ENCODE peak calls at places on chromosome 3, in nine cellular contexts. One of them, this sample, is unnamed.

GRCh38 chr3:81045976-81046375 is 715.5 kb downstream of the GBE1 start:
- DNase-seq in AG09319: no peak
- DNase-seq in hepatocyte: no peak
- DNase-seq in NCI-H345: no peak
- DNase-seq in HL-60: no peak
- DNase-seq in ovary: no peak
- DNase-seq in activated CD8-positive, alpha-beta memory T cell treated with anti-CD3 and anti-CD28 coated beads, Interleukin-2, amount 50 U/mL, for 48 hours: no peak
- DNase-seq in EH: no peak
- DNase-seq in T-helper 2 cell: no peak
- DNase-seq in this sample: no peak

GRCh38 chr3:12629560-12629959 is 34.4 kb downstream of the RAF1 start:
- DNase-seq in AG09319: peak
- DNase-seq in hepatocyte: no peak
- DNase-seq in EH: peak
- DNase-seq in HL-60: no peak
- DNase-seq in activated CD8-positive, alpha-beta memory T cell treated with anti-CD3 and anti-CD28 coated beads, Interleukin-2, amount 50 U/mL, for 48 hours: no peak
- DNase-seq in NCI-H345: peak
- DNase-seq in ovary: no peak
- DNase-seq in T-helper 2 cell: no peak
- DNase-seq in this sample: peak

GRCh38 chr3:24494616-24495333 is at the start of gene THRB:
- DNase-seq in ovary: peak
- DNase-seq in activated CD8-positive, alpha-beta memory T cell treated with anti-CD3 and anti-CD28 coated beads, Interleukin-2, amount 50 U/mL, for 48 hours: peak
- DNase-seq in hepatocyte: peak
- DNase-seq in EH: peak
- DNase-seq in NCI-H345: no peak
- DNase-seq in AG09319: no peak
- DNase-seq in T-helper 2 cell: peak
- DNase-seq in HL-60: peak
- DNase-seq in this sample: peak

GRCh38 chr3:58835075-58835474 is 168.5 kb upstream of the FAM3D start:
- DNase-seq in AG09319: no peak
- DNase-seq in hepatocyte: no peak
- DNase-seq in NCI-H345: no peak
- DNase-seq in HL-60: no peak
- DNase-seq in activated CD8-positive, alpha-beta memory T cell treated with anti-CD3 and anti-CD28 coated beads, Interleukin-2, amount 50 U/mL, for 48 hours: no peak
- DNase-seq in T-helper 2 cell: no peak
- DNase-seq in EH: peak
- DNase-seq in ovary: no peak
- DNase-seq in this sample: peak

GRCh38 chr3:184899953-184900595 is 88.1 kb downstream of the VPS8 start:
- DNase-seq in NCI-H345: no peak
- DNase-seq in hepatocyte: no peak
- DNase-seq in HL-60: no peak
- DNase-seq in activated CD8-positive, alpha-beta memory T cell treated with anti-CD3 and anti-CD28 coated beads, Interleukin-2, amount 50 U/mL, for 48 hours: no peak
- DNase-seq in T-helper 2 cell: no peak
- DNase-seq in ovary: no peak
- DNase-seq in AG09319: no peak
- DNase-seq in EH: no peak
- DNase-seq in this sample: no peak

GRCh38 chr3:122102191-122102935 is 47.2 kb downstream of the CD86 start:
- DNase-seq in EH: no peak
- DNase-seq in activated CD8-positive, alpha-beta memory T cell treated with anti-CD3 and anti-CD28 coated beads, Interleukin-2, amount 50 U/mL, for 48 hours: no peak
- DNase-seq in HL-60: peak
- DNase-seq in T-helper 2 cell: peak
- DNase-seq in ovary: no peak
- DNase-seq in NCI-H345: no peak
- DNase-seq in AG09319: no peak
- DNase-seq in hepatocyte: no peak
- DNase-seq in this sample: no peak

GRCh38 chr3:125220681-125221429 is 8.3 kb upstream of the SLC12A8 start:
- DNase-seq in activated CD8-positive, alpha-beta memory T cell treated with anti-CD3 and anti-CD28 coated beads, Interleukin-2, amount 50 U/mL, for 48 hours: no peak
- DNase-seq in hepatocyte: no peak
- DNase-seq in EH: peak
- DNase-seq in ovary: no peak
- DNase-seq in T-helper 2 cell: no peak
- DNase-seq in NCI-H345: no peak
- DNase-seq in HL-60: no peak
- DNase-seq in AG09319: no peak
- DNase-seq in this sample: no peak

GRCh38 chr3:112793311-112794081 is 53.2 kb downstream of the CD200R1L start:
- DNase-seq in HL-60: no peak
- DNase-seq in ovary: no peak
- DNase-seq in AG09319: no peak
- DNase-seq in T-helper 2 cell: no peak
- DNase-seq in hepatocyte: no peak
- DNase-seq in EH: peak
- DNase-seq in NCI-H345: no peak
- DNase-seq in activated CD8-positive, alpha-beta memory T cell treated with anti-CD3 and anti-CD28 coated beads, Interleukin-2, amount 50 U/mL, for 48 hours: no peak
- DNase-seq in this sample: no peak

GRCh38 chr3:14536055-14536815 is 3.9 kb downstream of the GRIP2 start:
- DNase-seq in activated CD8-positive, alpha-beta memory T cell treated with anti-CD3 and anti-CD28 coated beads, Interleukin-2, amount 50 U/mL, for 48 hours: no peak
- DNase-seq in AG09319: no peak
- DNase-seq in hepatocyte: no peak
- DNase-seq in EH: no peak
- DNase-seq in T-helper 2 cell: no peak
- DNase-seq in ovary: no peak
- DNase-seq in NCI-H345: no peak
- DNase-seq in HL-60: no peak
- DNase-seq in this sample: no peak